ENCODE peak calls at places on chromosomes 6 and 20, in four cellular contexts. One of them, this sample, is unnamed.

GRCh38 chr6:169955796-169956493 is 204.5 kb downstream of the ERMARD start:
- DNase-seq in fibroblast of mammary gland: no peak
- DNase-seq in occipital lobe: no peak
- DNase-seq in C1 segment of cervical spinal cord: no peak
- DNase-seq in this sample: no peak

GRCh38 chr6:11586574-11586973 is 49.0 kb downstream of the TMEM170B start:
- DNase-seq in fibroblast of mammary gland: peak
- DNase-seq in occipital lobe: no peak
- DNase-seq in C1 segment of cervical spinal cord: no peak
- DNase-seq in this sample: no peak

GRCh38 chr6:3063733-3064700 is 4.3 kb upstream of the RIPK1 start:
- DNase-seq in fibroblast of mammary gland: peak
- DNase-seq in occipital lobe: peak
- DNase-seq in C1 segment of cervical spinal cord: peak
- DNase-seq in this sample: peak

GRCh38 chr6:157059781-157060180 is 263.5 kb downstream of the TMEM242 start:
- DNase-seq in fibroblast of mammary gland: no peak
- DNase-seq in occipital lobe: no peak
- DNase-seq in C1 segment of cervical spinal cord: no peak
- DNase-seq in this sample: no peak

GRCh38 chr6:144087789-144088426 is 7.5 kb downstream of the SF3B5 start:
- DNase-seq in fibroblast of mammary gland: no peak
- DNase-seq in occipital lobe: no peak
- DNase-seq in C1 segment of cervical spinal cord: no peak
- DNase-seq in this sample: no peak

GRCh38 chr6:24936641-24937317 is 1.0 kb upstream of the RIPOR2 start:
- DNase-seq in fibroblast of mammary gland: peak
- DNase-seq in occipital lobe: no peak
- DNase-seq in C1 segment of cervical spinal cord: no peak
- DNase-seq in this sample: no peak

GRCh38 chr6:31701666-31702420 is 1.3 kb downstream of the ABHD16A start:
- DNase-seq in fibroblast of mammary gland: peak
- DNase-seq in occipital lobe: no peak
- DNase-seq in C1 segment of cervical spinal cord: no peak
- DNase-seq in this sample: no peak

GRCh38 chr20:38211200-38212097 is 46.4 kb upstream of the TGM2 start:
- DNase-seq in fibroblast of mammary gland: no peak
- DNase-seq in occipital lobe: no peak
- DNase-seq in C1 segment of cervical spinal cord: no peak
- DNase-seq in this sample: peak

GRCh38 chr20:34564810-34565209 is 6.3 kb downstream of the MAP1LC3A start:
- DNase-seq in fibroblast of mammary gland: no peak
- DNase-seq in occipital lobe: no peak
- DNase-seq in C1 segment of cervical spinal cord: no peak
- DNase-seq in this sample: no peak

GRCh38 chr6:140711019-140711613 is 1336.7 kb upstream of the CITED2 start:
- DNase-seq in fibroblast of mammary gland: peak
- DNase-seq in occipital lobe: no peak
- DNase-seq in C1 segment of cervical spinal cord: no peak
- DNase-seq in this sample: no peak

GRCh38 chr20:38109025-38109541 is 56.0 kb downstream of the TGM2 start:
- DNase-seq in fibroblast of mammary gland: peak
- DNase-seq in occipital lobe: no peak
- DNase-seq in C1 segment of cervical spinal cord: no peak
- DNase-seq in this sample: no peak

GRCh38 chr6:25404693-25405169 is 125.6 kb downstream of the CARMIL1 start:
- DNase-seq in fibroblast of mammary gland: no peak
- DNase-seq in occipital lobe: no peak
- DNase-seq in C1 segment of cervical spinal cord: no peak
- DNase-seq in this sample: no peak

GRCh38 chr6:139699335-139699734 is 324.9 kb upstream of the CITED2 start:
- DNase-seq in fibroblast of mammary gland: peak
- DNase-seq in occipital lobe: no peak
- DNase-seq in C1 segment of cervical spinal cord: no peak
- DNase-seq in this sample: no peak

GRCh38 chr6:2498224-2498623 is 252.5 kb downstream of the MYLK4 start:
- DNase-seq in fibroblast of mammary gland: peak
- DNase-seq in occipital lobe: peak
- DNase-seq in C1 segment of cervical spinal cord: no peak
- DNase-seq in this sample: peak

GRCh38 chr6:70375166-70375565 is 38.1 kb upstream of the FAM135A start:
- DNase-seq in fibroblast of mammary gland: peak
- DNase-seq in occipital lobe: no peak
- DNase-seq in C1 segment of cervical spinal cord: no peak
- DNase-seq in this sample: no peak

GRCh38 chr6:41626917-41627316 is 11.4 kb upstream of the MDFI start:
- DNase-seq in fibroblast of mammary gland: no peak
- DNase-seq in occipital lobe: no peak
- DNase-seq in C1 segment of cervical spinal cord: no peak
- DNase-seq in this sample: no peak

GRCh38 chr6:14079433-14079832 is 38.1 kb upstream of the CD83 start:
- DNase-seq in fibroblast of mammary gland: no peak
- DNase-seq in occipital lobe: no peak
- DNase-seq in C1 segment of cervical spinal cord: no peak
- DNase-seq in this sample: no peak

GRCh38 chr6:167543602-167544506 is 219.0 kb downstream of the TTLL2 start:
- DNase-seq in fibroblast of mammary gland: peak
- DNase-seq in occipital lobe: no peak
- DNase-seq in C1 segment of cervical spinal cord: no peak
- DNase-seq in this sample: no peak

GRCh38 chr6:37396571-37397185 is 36.3 kb upstream of the CMTR1 start:
- DNase-seq in fibroblast of mammary gland: peak
- DNase-seq in occipital lobe: no peak
- DNase-seq in C1 segment of cervical spinal cord: no peak
- DNase-seq in this sample: no peak

GRCh38 chr6:70345619-70346018 is 42.7 kb upstream of the COL9A1 start:
- DNase-seq in fibroblast of mammary gland: no peak
- DNase-seq in occipital lobe: no peak
- DNase-seq in C1 segment of cervical spinal cord: no peak
- DNase-seq in this sample: no peak

GRCh38 chr20:23658336-23658735 is 20.6 kb upstream of the CST3 start:
- DNase-seq in fibroblast of mammary gland: no peak
- DNase-seq in occipital lobe: no peak
- DNase-seq in C1 segment of cervical spinal cord: no peak
- DNase-seq in this sample: no peak

GRCh38 chr20:3164763-3165410 is 5.2 kb upstream of the FASTKD5 start:
- DNase-seq in fibroblast of mammary gland: no peak
- DNase-seq in occipital lobe: no peak
- DNase-seq in C1 segment of cervical spinal cord: no peak
- DNase-seq in this sample: no peak

GRCh38 chr20:53752971-53753879 is 159.6 kb upstream of the ZNF217 start:
- DNase-seq in fibroblast of mammary gland: peak
- DNase-seq in occipital lobe: no peak
- DNase-seq in C1 segment of cervical spinal cord: no peak
- DNase-seq in this sample: no peak

GRCh38 chr6:25312034-25312620 is 33.0 kb downstream of the CARMIL1 start:
- DNase-seq in fibroblast of mammary gland: peak
- DNase-seq in occipital lobe: no peak
- DNase-seq in C1 segment of cervical spinal cord: no peak
- DNase-seq in this sample: no peak

GRCh38 chr6:44076366-44077200 is 50.7 kb downstream of the MRPL14 start:
- DNase-seq in fibroblast of mammary gland: no peak
- DNase-seq in occipital lobe: no peak
- DNase-seq in C1 segment of cervical spinal cord: no peak
- DNase-seq in this sample: no peak

GRCh38 chr6:64335195-64335594 is 699.6 kb downstream of the PHF3 start:
- DNase-seq in fibroblast of mammary gland: no peak
- DNase-seq in occipital lobe: no peak
- DNase-seq in C1 segment of cervical spinal cord: no peak
- DNase-seq in this sample: no peak

GRCh38 chr20:43057317-43057716 is 132.4 kb downstream of the PTPRT start:
- DNase-seq in fibroblast of mammary gland: no peak
- DNase-seq in occipital lobe: no peak
- DNase-seq in C1 segment of cervical spinal cord: no peak
- DNase-seq in this sample: no peak

GRCh38 chr6:167275001-167275400 is 16.1 kb upstream of the UNC93A start:
- DNase-seq in fibroblast of mammary gland: no peak
- DNase-seq in occipital lobe: no peak
- DNase-seq in C1 segment of cervical spinal cord: no peak
- DNase-seq in this sample: no peak

GRCh38 chr6:77383026-77383425 is 80.3 kb downstream of the HTR1B start:
- DNase-seq in fibroblast of mammary gland: no peak
- DNase-seq in occipital lobe: no peak
- DNase-seq in C1 segment of cervical spinal cord: no peak
- DNase-seq in this sample: no peak

GRCh38 chr6:168165373-168165772 is 86.4 kb upstream of the FRMD1 start:
- DNase-seq in fibroblast of mammary gland: no peak
- DNase-seq in occipital lobe: no peak
- DNase-seq in C1 segment of cervical spinal cord: no peak
- DNase-seq in this sample: no peak

GRCh38 chr6:16319813-16320532 is 81.6 kb downstream of the GMPR start:
- DNase-seq in fibroblast of mammary gland: peak
- DNase-seq in occipital lobe: peak
- DNase-seq in C1 segment of cervical spinal cord: peak
- DNase-seq in this sample: peak

GRCh38 chr20:35595901-35596300 is 19.7 kb upstream of the SPAG4 start:
- DNase-seq in fibroblast of mammary gland: no peak
- DNase-seq in occipital lobe: no peak
- DNase-seq in C1 segment of cervical spinal cord: no peak
- DNase-seq in this sample: no peak

GRCh38 chr6:7615611-7616383 is 25.8 kb downstream of the SNRNP48 start:
- DNase-seq in fibroblast of mammary gland: peak
- DNase-seq in occipital lobe: no peak
- DNase-seq in C1 segment of cervical spinal cord: no peak
- DNase-seq in this sample: no peak

GRCh38 chr6:112906737-112907136 is 559.6 kb downstream of the RFPL4B start:
- DNase-seq in fibroblast of mammary gland: peak
- DNase-seq in occipital lobe: no peak
- DNase-seq in C1 segment of cervical spinal cord: no peak
- DNase-seq in this sample: no peak

GRCh38 chr6:105892577-105893262 is 193.4 kb upstream of the PRDM1 start:
- DNase-seq in fibroblast of mammary gland: no peak
- DNase-seq in occipital lobe: no peak
- DNase-seq in C1 segment of cervical spinal cord: no peak
- DNase-seq in this sample: no peak

GRCh38 chr20:433300-433975 is 25.3 kb downstream of the RBCK1 start:
- DNase-seq in fibroblast of mammary gland: peak
- DNase-seq in occipital lobe: no peak
- DNase-seq in C1 segment of cervical spinal cord: no peak
- DNase-seq in this sample: no peak

GRCh38 chr20:53652090-53652858 is 58.6 kb upstream of the ZNF217 start:
- DNase-seq in fibroblast of mammary gland: peak
- DNase-seq in occipital lobe: no peak
- DNase-seq in C1 segment of cervical spinal cord: no peak
- DNase-seq in this sample: no peak

GRCh38 chr6:116971959-116972358 is 94.9 kb downstream of the RFX6 start:
- DNase-seq in fibroblast of mammary gland: peak
- DNase-seq in occipital lobe: no peak
- DNase-seq in C1 segment of cervical spinal cord: no peak
- DNase-seq in this sample: peak